ENCODE peak calls at places on chromosomes 1 and 21, in seven cellular contexts. G, I, O, B, J, U and X are unnamed samples.

GRCh38 chr1:30111431-30111830 is 612.0 kb downstream of the MATN1 start:
- DNase-seq in G (peak; percentile 14), I (no peak), O (no peak), B (no peak), J (no peak), U (no peak), X (peak; percentile 10)

GRCh38 chr21:45592208-45592619 is 50.0 kb upstream of the SLC19A1 start:
- DNase-seq in G (no peak), I (peak; percentile 80), O (no peak), B (no peak), J (peak; percentile 49), U (no peak), X (no peak)

GRCh38 chr1:198167436-198167934 is 10.7 kb downstream of the NEK7 start:
- DNase-seq in G (no peak), I (peak; percentile 38), O (peak; percentile 42), B (no peak), J (peak; percentile 51), U (no peak), X (peak; percentile 50)

GRCh38 chr1:180358649-180359048 is 128.6 kb downstream of the LHX4 start:
- DNase-seq in G (no peak), I (no peak), O (peak; percentile 33), B (no peak), J (no peak), U (peak; percentile 18), X (peak; percentile 80)

GRCh38 chr1:67552336-67552759 is 122.1 kb upstream of the SERBP1 start:
- DNase-seq in G (no peak), I (no peak), O (no peak), B (no peak), J (no peak), U (no peak), X (no peak)

GRCh38 chr1:196002906-196003305 is 605.3 kb downstream of the KCNT2 start:
- DNase-seq in G (no peak), I (no peak), O (no peak), B (no peak), J (no peak), U (no peak), X (no peak)

GRCh38 chr1:168348146-168348709 is 67.6 kb downstream of the TBX19 start:
- DNase-seq in G (no peak), I (no peak), O (no peak), B (no peak), J (no peak), U (no peak), X (peak; percentile 12)

GRCh38 chr1:5424802-5425201 is 567.4 kb downstream of the NPHP4 start:
- DNase-seq in G (no peak), I (no peak), O (no peak), B (no peak), J (no peak), U (no peak), X (no peak)

GRCh38 chr1:8169364-8170058 is 143.4 kb upstream of the ERRFI1 start:
- DNase-seq in G (no peak), I (peak; percentile 26), O (peak; percentile 94), B (no peak), J (peak; percentile 34), U (peak; percentile 69), X (peak; percentile 97)

GRCh38 chr1:17434591-17434990 is 4.9 kb downstream of the RCC2 start:
- DNase-seq in G (no peak), I (no peak), O (no peak), B (no peak), J (no peak), U (no peak), X (no peak)

GRCh38 chr1:78157162-78157561 is 111.4 kb downstream of the GIPC2 start:
- DNase-seq in G (no peak), I (no peak), O (peak; percentile 82), B (no peak), J (no peak), U (peak; percentile 83), X (peak; percentile 35)